ENCODE peak calls at places on chromosomes 3 and 15, in seven cellular contexts. One of them, this sample, is unnamed.

GRCh38 chr3:11724615-11725339 is 81.1 kb upstream of the VGLL4 start:
- DNase-seq in heart left ventricle: no peak
- DNase-seq in chondrocyte: no peak
- DNase-seq in Calu3: no peak
- DNase-seq in keratinocyte: no peak
- DNase-seq in astrocyte of the spinal cord: no peak
- DNase-seq in AG09319: no peak
- DNase-seq in this sample: no peak

GRCh38 chr3:128621931-128622330 is 28.7 kb downstream of the RPN1 start:
- DNase-seq in Calu3: no peak
- DNase-seq in keratinocyte: no peak
- DNase-seq in chondrocyte: no peak
- DNase-seq in astrocyte of the spinal cord: no peak
- DNase-seq in heart left ventricle: no peak
- DNase-seq in AG09319: no peak
- DNase-seq in this sample: no peak

GRCh38 chr3:179695672-179696313 is 43.0 kb downstream of the USP13 start:
- DNase-seq in chondrocyte: no peak
- DNase-seq in heart left ventricle: no peak
- DNase-seq in Calu3: no peak
- DNase-seq in keratinocyte: no peak
- DNase-seq in AG09319: no peak
- DNase-seq in astrocyte of the spinal cord: no peak
- DNase-seq in this sample: no peak

GRCh38 chr3:160038862-160039562 is 50.4 kb downstream of the IL12A start:
- DNase-seq in keratinocyte: no peak
- DNase-seq in astrocyte of the spinal cord: no peak
- DNase-seq in Calu3: peak; percentile 74
- DNase-seq in heart left ventricle: peak; percentile 13
- DNase-seq in chondrocyte: no peak
- DNase-seq in AG09319: no peak
- DNase-seq in this sample: peak; percentile 73

GRCh38 chr3:25594007-25594502 is 70.7 kb downstream of the TOP2B start:
- DNase-seq in heart left ventricle: no peak
- DNase-seq in AG09319: peak; percentile 66
- DNase-seq in chondrocyte: no peak
- DNase-seq in Calu3: peak; percentile 35
- DNase-seq in keratinocyte: peak; percentile 38
- DNase-seq in astrocyte of the spinal cord: peak; percentile 89
- DNase-seq in this sample: no peak

GRCh38 chr15:72117448-72117697 is 577 bp downstream of the MYO9A start:
- DNase-seq in astrocyte of the spinal cord: peak; percentile 83
- DNase-seq in chondrocyte: peak; percentile 93
- DNase-seq in heart left ventricle: peak; percentile 74
- DNase-seq in Calu3: peak; percentile 85
- DNase-seq in keratinocyte: peak; percentile 11
- DNase-seq in AG09319: peak; percentile 57
- DNase-seq in this sample: peak; percentile 80

GRCh38 chr3:106262976-106263375 is 394.2 kb upstream of the CBLB start:
- DNase-seq in keratinocyte: no peak
- DNase-seq in AG09319: no peak
- DNase-seq in astrocyte of the spinal cord: no peak
- DNase-seq in chondrocyte: no peak
- DNase-seq in Calu3: no peak
- DNase-seq in heart left ventricle: no peak
- DNase-seq in this sample: no peak

GRCh38 chr15:86892774-86893449 is 813.2 kb downstream of the AGBL1 start:
- DNase-seq in chondrocyte: no peak
- DNase-seq in AG09319: no peak
- DNase-seq in keratinocyte: no peak
- DNase-seq in Calu3: no peak
- DNase-seq in heart left ventricle: no peak
- DNase-seq in astrocyte of the spinal cord: peak; percentile 80
- DNase-seq in this sample: no peak

GRCh38 chr3:195931582-195932273 is 23.4 kb upstream of the TNK2 start:
- DNase-seq in astrocyte of the spinal cord: no peak
- DNase-seq in keratinocyte: no peak
- DNase-seq in heart left ventricle: no peak
- DNase-seq in AG09319: no peak
- DNase-seq in Calu3: no peak
- DNase-seq in chondrocyte: peak; percentile 48
- DNase-seq in this sample: no peak

GRCh38 chr3:65721386-65721785 is 317.3 kb downstream of the MAGI1 start:
- DNase-seq in astrocyte of the spinal cord: no peak
- DNase-seq in keratinocyte: no peak
- DNase-seq in Calu3: no peak
- DNase-seq in chondrocyte: no peak
- DNase-seq in AG09319: no peak
- DNase-seq in heart left ventricle: no peak
- DNase-seq in this sample: no peak

GRCh38 chr3:69763976-69764851 is 24.9 kb downstream of the MITF start:
- DNase-seq in Calu3: no peak
- DNase-seq in chondrocyte: no peak
- DNase-seq in astrocyte of the spinal cord: no peak
- DNase-seq in AG09319: no peak
- DNase-seq in heart left ventricle: no peak
- DNase-seq in keratinocyte: no peak
- DNase-seq in this sample: no peak

GRCh38 chr15:65209701-65210643 is 1.3 kb downstream of the CILP start:
- DNase-seq in chondrocyte: no peak
- DNase-seq in astrocyte of the spinal cord: no peak
- DNase-seq in AG09319: no peak
- DNase-seq in heart left ventricle: peak; percentile 14
- DNase-seq in Calu3: no peak
- DNase-seq in keratinocyte: no peak
- DNase-seq in this sample: no peak

GRCh38 chr3:61926913-61927312 is 365.5 kb downstream of the PTPRG start:
- DNase-seq in AG09319: no peak
- DNase-seq in astrocyte of the spinal cord: no peak
- DNase-seq in keratinocyte: no peak
- DNase-seq in chondrocyte: no peak
- DNase-seq in Calu3: no peak
- DNase-seq in heart left ventricle: no peak
- DNase-seq in this sample: no peak

GRCh38 chr3:69080233-69080644 is at the start of gene UBA3:
- DNase-seq in keratinocyte: no peak
- DNase-seq in chondrocyte: peak; percentile 93
- DNase-seq in Calu3: peak; percentile 89
- DNase-seq in astrocyte of the spinal cord: peak; percentile 86
- DNase-seq in heart left ventricle: peak; percentile 93
- DNase-seq in AG09319: peak; percentile 49
- DNase-seq in this sample: peak; percentile 91

GRCh38 chr3:106534206-106534605 is 665.4 kb upstream of the CBLB start:
- DNase-seq in keratinocyte: peak; percentile 13
- DNase-seq in astrocyte of the spinal cord: peak; percentile 94
- DNase-seq in chondrocyte: no peak
- DNase-seq in Calu3: peak; percentile 64
- DNase-seq in AG09319: no peak
- DNase-seq in heart left ventricle: no peak
- DNase-seq in this sample: no peak

GRCh38 chr3:113717818-113718217 is 21.4 kb upstream of the USF3 start:
- DNase-seq in AG09319: no peak
- DNase-seq in astrocyte of the spinal cord: no peak
- DNase-seq in keratinocyte: no peak
- DNase-seq in heart left ventricle: no peak
- DNase-seq in Calu3: no peak
- DNase-seq in chondrocyte: no peak
- DNase-seq in this sample: no peak

GRCh38 chr3:80770106-80771079 is 991.1 kb downstream of the GBE1 start:
- DNase-seq in Calu3: no peak
- DNase-seq in keratinocyte: no peak
- DNase-seq in AG09319: peak; percentile 5
- DNase-seq in chondrocyte: no peak
- DNase-seq in astrocyte of the spinal cord: peak; percentile 37
- DNase-seq in heart left ventricle: no peak
- DNase-seq in this sample: no peak

GRCh38 chr15:40282144-40282869 is 557 bp downstream of the ANKRD63 start:
- DNase-seq in Calu3: peak; percentile 59
- DNase-seq in AG09319: no peak
- DNase-seq in keratinocyte: no peak
- DNase-seq in astrocyte of the spinal cord: no peak
- DNase-seq in heart left ventricle: no peak
- DNase-seq in chondrocyte: no peak
- DNase-seq in this sample: peak; percentile 72

GRCh38 chr15:85793641-85794597 is 806 bp downstream of the KLHL25 start:
- DNase-seq in astrocyte of the spinal cord: peak; percentile 28
- DNase-seq in chondrocyte: peak; percentile 63
- DNase-seq in Calu3: peak; percentile 53
- DNase-seq in AG09319: no peak
- DNase-seq in heart left ventricle: no peak
- DNase-seq in keratinocyte: no peak
- DNase-seq in this sample: peak; percentile 56

GRCh38 chr3:174431717-174432116 is 427.4 kb upstream of the NAALADL2 start:
- DNase-seq in keratinocyte: no peak
- DNase-seq in astrocyte of the spinal cord: peak; percentile 37
- DNase-seq in heart left ventricle: no peak
- DNase-seq in Calu3: peak; percentile 25
- DNase-seq in chondrocyte: no peak
- DNase-seq in AG09319: no peak
- DNase-seq in this sample: no peak

GRCh38 chr3:135736740-135737139 is 228.8 kb upstream of the PPP2R3A start:
- DNase-seq in heart left ventricle: no peak
- DNase-seq in astrocyte of the spinal cord: no peak
- DNase-seq in AG09319: no peak
- DNase-seq in chondrocyte: no peak
- DNase-seq in Calu3: peak; percentile 80
- DNase-seq in keratinocyte: peak; percentile 7
- DNase-seq in this sample: no peak

GRCh38 chr15:40047413-40048154 is 8.6 kb upstream of the SRP14 start:
- DNase-seq in Calu3: peak; percentile 75
- DNase-seq in heart left ventricle: peak; percentile 69
- DNase-seq in chondrocyte: no peak
- DNase-seq in AG09319: no peak
- DNase-seq in keratinocyte: peak; percentile 81
- DNase-seq in astrocyte of the spinal cord: peak; percentile 92
- DNase-seq in this sample: no peak

GRCh38 chr3:159828542-159828943 is 160.1 kb upstream of the IL12A start:
- DNase-seq in Calu3: no peak
- DNase-seq in AG09319: no peak
- DNase-seq in heart left ventricle: no peak
- DNase-seq in astrocyte of the spinal cord: peak; percentile 74
- DNase-seq in keratinocyte: no peak
- DNase-seq in chondrocyte: no peak
- DNase-seq in this sample: no peak

DNA sequence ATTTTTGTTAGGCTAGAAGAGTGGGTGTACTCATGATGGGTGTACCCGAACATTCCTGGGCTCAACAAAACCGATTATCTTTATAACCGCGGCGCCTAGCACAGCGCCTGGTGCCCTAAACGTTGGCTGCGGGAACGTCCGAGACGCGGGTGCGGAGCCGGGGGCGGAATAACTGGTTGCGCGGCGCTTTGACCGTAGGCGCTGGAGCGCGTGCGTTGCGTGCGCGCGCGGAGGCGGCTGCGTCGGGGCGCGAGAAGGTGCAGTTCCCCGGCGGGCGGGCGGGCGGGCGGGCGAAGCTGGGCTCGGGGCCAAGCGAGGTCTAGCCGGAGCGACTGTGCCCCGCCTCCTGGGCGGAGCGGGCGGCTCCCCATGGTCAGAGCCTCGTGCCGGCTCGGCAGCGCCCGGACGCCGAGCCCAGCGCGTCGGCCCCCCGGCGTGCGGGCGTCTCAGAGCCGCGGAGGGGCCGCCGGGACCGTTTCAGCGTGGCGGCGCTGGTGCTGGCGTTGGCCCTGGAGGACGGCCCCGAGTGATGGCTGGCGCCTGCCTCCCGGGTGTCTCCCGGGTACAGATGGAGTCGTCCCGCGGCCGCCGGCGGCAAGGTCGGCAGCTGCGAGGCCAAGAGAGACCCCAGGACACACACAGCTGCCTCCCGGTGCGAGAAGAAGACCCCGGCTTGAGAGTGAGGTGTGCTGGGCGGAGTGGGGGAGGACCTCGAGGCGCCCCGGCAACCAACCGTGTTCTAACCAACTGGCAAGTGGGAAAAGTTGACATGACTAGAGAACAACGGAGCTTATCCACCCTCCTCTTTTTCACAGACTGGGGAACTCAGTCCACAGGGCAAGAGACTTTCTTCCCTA is at the start of gene PLAAT1:
- DNase-seq in heart left ventricle: peak; percentile 73
- DNase-seq in AG09319: no peak
- DNase-seq in astrocyte of the spinal cord: peak; percentile 58
- DNase-seq in keratinocyte: no peak
- DNase-seq in Calu3: peak; percentile 90
- DNase-seq in chondrocyte: peak; percentile 84
- DNase-seq in this sample: peak; percentile 84
- TF ChIP-seq CTCF in heart left ventricle: no peak
- TF ChIP-seq CTCF in AG09319: no peak
- TF ChIP-seq CTCF in astrocyte of the spinal cord: no peak
- TF ChIP-seq CTCF in keratinocyte: no peak
- TF ChIP-seq CTCF in Calu3: no peak
- TF ChIP-seq CTCF in chondrocyte: no peak
- TF ChIP-seq CTCF in this sample: no peak

GRCh38 chr3:172040976-172041963 is 1.9 kb downstream of the FNDC3B start:
- DNase-seq in astrocyte of the spinal cord: peak; percentile 54
- DNase-seq in Calu3: peak; percentile 55
- DNase-seq in heart left ventricle: no peak
- DNase-seq in AG09319: no peak
- DNase-seq in chondrocyte: no peak
- DNase-seq in keratinocyte: no peak
- DNase-seq in this sample: peak; percentile 21
- TF ChIP-seq CTCF in astrocyte of the spinal cord: no peak
- TF ChIP-seq CTCF in Calu3: no peak
- TF ChIP-seq CTCF in heart left ventricle: no peak
- TF ChIP-seq CTCF in AG09319: no peak
- TF ChIP-seq CTCF in chondrocyte: peak; percentile 31
- TF ChIP-seq CTCF in keratinocyte: no peak
- TF ChIP-seq CTCF in this sample: no peak

GRCh38 chr3:152835311-152836102 is 576 bp downstream of the P2RY1 start:
- DNase-seq in AG09319: no peak
- DNase-seq in Calu3: peak; percentile 81
- DNase-seq in heart left ventricle: peak; percentile 60
- DNase-seq in astrocyte of the spinal cord: peak; percentile 69
- DNase-seq in keratinocyte: no peak
- DNase-seq in chondrocyte: no peak
- DNase-seq in this sample: peak; percentile 67
- TF ChIP-seq CTCF in AG09319: peak; percentile 42
- TF ChIP-seq CTCF in Calu3: peak; percentile 52
- TF ChIP-seq CTCF in heart left ventricle: peak; percentile 29
- TF ChIP-seq CTCF in astrocyte of the spinal cord: peak; percentile 41
- TF ChIP-seq CTCF in keratinocyte: peak; percentile 42
- TF ChIP-seq CTCF in chondrocyte: peak; percentile 58
- TF ChIP-seq CTCF in this sample: peak; percentile 24

DNA sequence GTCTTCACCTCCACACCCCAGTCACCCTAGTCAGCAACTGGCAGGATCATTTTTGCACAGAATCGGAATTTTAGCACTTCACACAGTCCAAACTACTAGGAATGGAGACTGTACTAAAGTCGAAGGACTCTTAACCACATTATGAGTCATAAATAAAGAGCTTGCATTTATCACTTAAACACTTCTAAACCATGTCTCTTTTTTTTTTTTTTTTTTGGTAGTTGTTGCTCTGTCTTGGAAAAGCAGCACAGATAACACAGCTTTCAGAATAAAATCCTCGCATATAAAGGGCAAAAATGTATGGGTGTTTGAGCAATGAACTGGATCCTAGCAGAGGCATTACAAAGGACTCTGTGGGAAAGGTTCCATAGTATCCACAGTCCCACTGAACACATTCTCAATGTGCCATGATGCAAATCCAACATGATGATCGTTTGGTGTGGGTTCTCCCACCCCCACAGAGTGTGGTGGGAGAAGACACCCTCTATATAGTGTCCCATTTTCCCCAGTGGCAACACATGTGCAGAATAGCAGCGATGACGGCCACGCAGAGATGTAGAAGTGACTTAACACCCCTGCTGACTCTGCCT is 47.1 kb downstream of the FOXP1 start:
- DNase-seq in heart left ventricle: no peak
- DNase-seq in chondrocyte: no peak
- DNase-seq in astrocyte of the spinal cord: peak; percentile 85
- DNase-seq in Calu3: no peak
- DNase-seq in keratinocyte: no peak
- DNase-seq in AG09319: no peak
- DNase-seq in this sample: no peak
- TF ChIP-seq CTCF in heart left ventricle: no peak
- TF ChIP-seq CTCF in chondrocyte: no peak
- TF ChIP-seq CTCF in astrocyte of the spinal cord: no peak
- TF ChIP-seq CTCF in Calu3: no peak
- TF ChIP-seq CTCF in keratinocyte: no peak
- TF ChIP-seq CTCF in AG09319: no peak
- TF ChIP-seq CTCF in this sample: no peak